ENCODE peak calls at places on chromosome 11, in four cellular contexts. N is stomach, J is foreskin fibroblast, M is GM10248. T is an unnamed sample.

GRCh38 chr11:68859123-68859522 is 17.4 kb upstream of the CPT1A start:
- DNase-seq in J (no peak), M (no peak), N (no peak), T (no peak)

GRCh38 chr11:3796796-3797328 is 492 bp downstream of the NUP98 start:
- DNase-seq in M (no peak), N (no peak), J (no peak), T (no peak)

GRCh38 chr11:104163100-104164027 is 583 bp downstream of the PDGFD start:
- DNase-seq in J (peak), N (peak), M (peak), T (no peak)

GRCh38 chr11:122202951-122203456 is 87.0 kb upstream of the BLID start:
- DNase-seq in N (peak), J (peak), M (peak), T (peak)

GRCh38 chr11:63667993-63668392 is 3.2 kb downstream of the ATL3 start:
- DNase-seq in M (no peak), J (peak), N (no peak), T (no peak)

GRCh38 chr11:76623171-76623883 is 47.2 kb downstream of the LRRC32 start:
- DNase-seq in N (no peak), M (no peak), J (peak), T (no peak)

GRCh38 chr11:10002221-10002620 is 291.8 kb downstream of the SBF2 start:
- DNase-seq in N (no peak), M (no peak), J (no peak), T (no peak)

GRCh38 chr11:26778000-26778757 is 56.3 kb upstream of the SLC5A12 start:
- DNase-seq in N (no peak), J (peak), M (no peak), T (no peak)

GRCh38 chr11:83265331-83265730 is 20.8 kb downstream of the CCDC90B start:
- DNase-seq in N (no peak), M (no peak), J (no peak), T (no peak)

GRCh38 chr11:3835100-3835485 is 5.7 kb downstream of the RHOG start:
- DNase-seq in N (no peak), M (no peak), J (no peak), T (no peak)

GRCh38 chr11:61091373-61092279 is 10.7 kb upstream of the CD5 start:
- DNase-seq in N (no peak), J (no peak), M (peak), T (no peak)

GRCh38 chr11:95152878-95153856 is 63.5 kb downstream of the ENDOD1 start:
- DNase-seq in J (no peak), M (no peak), N (no peak), T (no peak)

GRCh38 chr11:2156416-2157182 is 4.4 kb downstream of the INS start:
- DNase-seq in N (peak), J (peak), M (peak), T (peak)

GRCh38 chr11:35247428-35247827 is 108.5 kb downstream of the CD44 start:
- DNase-seq in M (no peak), J (no peak), N (peak), T (no peak)

GRCh38 chr11:1604711-1605110 is 3.6 kb downstream of the KRTAP5-3 start:
- DNase-seq in J (no peak), N (no peak), M (no peak), T (no peak)

GRCh38 chr11:2209900-2210321 is 38.3 kb upstream of the TH start:
- DNase-seq in M (no peak), J (no peak), N (no peak), T (peak)

GRCh38 chr11:134468081-134468668 is 56.1 kb upstream of the B3GAT1 start:
- DNase-seq in J (no peak), N (no peak), M (no peak), T (no peak)

GRCh38 chr11:72770799-72771198 is 18.6 kb upstream of the ARAP1 start:
- DNase-seq in M (no peak), N (no peak), J (no peak), T (no peak)

GRCh38 chr11:76279038-76279437 is 72.7 kb upstream of the WNT11 start:
- DNase-seq in J (no peak), N (no peak), M (no peak), T (no peak)

GRCh38 chr11:44945639-44946038 is 5.0 kb downstream of the TP53I11 start:
- DNase-seq in N (no peak), M (no peak), J (no peak), T (no peak)

GRCh38 chr11:36557991-36558390 is 9.8 kb upstream of the RAG1 start:
- DNase-seq in M (no peak), N (no peak), J (no peak), T (no peak)

GRCh38 chr11:2942872-2943710 is 13.9 kb upstream of the PHLDA2 start:
- DNase-seq in M (no peak), J (no peak), N (no peak), T (no peak)

GRCh38 chr11:2988361-2988762 is 3.8 kb downstream of the NAP1L4 start:
- DNase-seq in J (no peak), N (no peak), M (no peak), T (no peak)

GRCh38 chr11:35852056-35852455 is 91.8 kb upstream of the LDLRAD3 start:
- DNase-seq in N (no peak), M (no peak), J (no peak), T (no peak)

GRCh38 chr11:130189492-130190210 is 30.1 kb downstream of the ST14 start:
- DNase-seq in M (no peak), N (no peak), J (no peak), T (no peak)

GRCh38 chr11:81237139-81237538 is 1496.5 kb downstream of the FAM181B start:
- DNase-seq in N (no peak), J (no peak), M (no peak), T (no peak)

GRCh38 chr11:38791346-38791961 is 2193.4 kb upstream of the RAG2 start:
- DNase-seq in J (peak), N (no peak), M (peak), T (no peak)

GRCh38 chr11:125935629-125936199 is 10.1 kb upstream of the VSIG10L2 start:
- DNase-seq in M (no peak), N (peak), J (no peak), T (no peak)

GRCh38 chr11:134741453-134742227 is 329.6 kb upstream of the B3GAT1 start:
- DNase-seq in N (no peak), M (no peak), J (no peak), T (no peak)

GRCh38 chr11:105713696-105714095 is 103.8 kb downstream of the GRIA4 start:
- DNase-seq in N (no peak), J (no peak), M (no peak), T (no peak)

GRCh38 chr11:80593981-80594380 is 1153.2 kb upstream of the TENM4 start:
- DNase-seq in J (no peak), M (no peak), N (no peak), T (no peak)

GRCh38 chr11:62600367-62601113 is 1.1 kb downstream of the MTA2 start:
- DNase-seq in J (no peak), N (no peak), M (no peak), T (peak)

DNA sequence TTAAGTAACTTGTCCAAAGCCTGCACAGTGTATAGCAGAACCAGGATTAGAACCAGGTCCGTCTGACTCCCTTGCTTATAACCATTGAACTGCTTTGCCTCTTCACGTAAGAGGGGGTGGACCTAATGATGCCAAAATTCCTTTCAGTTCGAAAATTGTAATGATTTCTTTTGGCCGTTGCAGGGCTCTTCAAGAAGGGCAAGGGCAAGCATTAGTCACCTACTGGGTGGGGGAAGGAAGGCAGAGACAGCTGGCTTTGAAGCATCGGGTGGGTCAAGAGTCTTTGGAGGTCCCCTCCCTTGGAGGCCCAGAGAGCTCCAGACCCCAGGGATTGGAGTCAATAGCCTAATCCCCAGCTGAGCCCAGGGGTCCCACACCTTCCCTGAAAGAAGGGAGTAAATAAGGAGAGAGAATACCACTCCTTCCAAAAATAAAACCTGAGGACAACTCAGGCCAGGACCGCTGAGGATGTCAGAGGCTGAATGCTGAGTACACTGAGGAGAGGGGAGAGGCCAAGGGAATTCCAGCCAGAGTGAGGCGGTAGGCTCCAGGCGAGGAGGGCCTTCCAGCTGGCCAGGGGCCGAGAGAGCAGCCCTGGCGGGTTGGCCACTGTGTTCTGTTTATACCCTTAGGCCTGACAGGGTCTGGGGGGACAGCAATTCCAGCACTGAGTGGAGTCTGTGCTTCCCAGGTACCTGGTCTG is 14.1 kb downstream of the CREB3L1 start:
- DNase-seq in J (peak), M (no peak), N (peak), T (no peak)
- TF ChIP-seq CTCF in J (peak), M (no peak), N (no peak), T (no peak)

GRCh38 chr11:121153472-121153871 is 52.4 kb downstream of the TECTA start:
- DNase-seq in M (no peak), J (no peak), N (no peak), T (no peak)
- TF ChIP-seq CTCF in M (no peak), J (no peak), N (no peak), T (no peak)

GRCh38 chr11:33857924-33858323 is 34.0 kb downstream of the LMO2 start:
- DNase-seq in J (peak), M (peak), N (peak), T (peak)
- TF ChIP-seq CTCF in J (peak), M (peak), N (no peak), T (peak)

GRCh38 chr11:131491503-131491902 is 121.1 kb downstream of the NTM start:
- DNase-seq in N (no peak), M (no peak), J (peak), T (no peak)
- TF ChIP-seq CTCF in N (no peak), M (no peak), J (no peak), T (no peak)

GRCh38 chr11:32438346-32438882 is 3.1 kb upstream of the WT1 start:
- DNase-seq in M (no peak), J (no peak), N (no peak), T (no peak)

GRCh38 chr11:32435947-32436750 is 810 bp upstream of the WT1 start:
- DNase-seq in N (no peak), M (no peak), J (no peak), T (peak)

GRCh38 chr11:32438883-32439487 is 3.6 kb upstream of the WT1 start:
- DNase-seq in J (no peak), M (no peak), N (no peak), T (no peak)

GRCh38 chr11:32436751-32437405 is 1.5 kb upstream of the WT1 start:
- DNase-seq in M (no peak), J (no peak), N (no peak), T (peak)

DNA sequence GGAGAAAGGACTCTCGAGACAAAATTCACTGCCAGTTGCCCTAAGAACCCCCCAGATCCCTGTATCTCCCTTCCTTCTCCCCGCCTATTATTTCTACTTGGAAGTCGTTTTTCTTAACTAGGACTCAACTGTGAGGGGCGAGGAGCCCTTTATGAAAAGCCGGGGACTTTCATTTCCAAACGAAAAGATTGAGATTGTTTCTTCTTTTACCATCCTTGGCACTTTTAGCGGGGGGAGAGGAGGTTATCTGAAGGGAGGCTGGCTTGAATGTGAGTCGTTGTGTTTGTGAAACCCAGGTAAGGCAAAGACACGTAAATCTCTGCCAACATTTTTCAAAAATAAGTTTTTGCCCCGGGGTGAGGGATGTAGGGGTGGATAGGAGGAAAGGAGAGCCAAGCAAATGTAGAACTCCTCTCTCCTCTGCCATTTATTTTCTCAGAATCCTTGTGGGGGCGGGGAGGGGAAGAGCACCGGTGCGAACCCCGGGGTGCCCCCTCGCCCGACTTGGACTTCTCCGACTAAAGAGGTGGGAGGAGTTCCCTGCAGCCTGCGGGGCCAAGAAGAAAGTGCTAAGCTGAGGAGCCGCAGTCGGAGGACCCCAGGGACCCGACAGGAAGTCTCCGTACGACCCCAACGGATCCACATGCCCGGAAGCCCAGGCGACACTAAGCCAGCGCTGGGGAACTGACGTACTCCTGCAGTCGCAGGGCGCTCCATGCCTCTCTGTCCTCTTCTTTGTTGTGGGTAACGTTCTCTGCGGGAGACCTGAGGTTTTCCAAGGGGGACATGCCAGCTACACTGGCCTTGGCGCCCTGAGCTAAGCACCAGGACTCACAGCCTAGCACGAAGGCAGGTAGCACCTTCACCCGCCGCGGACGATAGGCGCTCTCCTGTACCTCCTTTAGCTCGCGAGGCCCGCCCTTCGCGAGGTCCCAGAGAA is 2.3 kb upstream of the WT1 start:
- DNase-seq in M (no peak), N (no peak), J (no peak), T (no peak)
- TF ChIP-seq CTCF in M (no peak), N (no peak), J (no peak), T (no peak)

T was measured in mesothelial cell of epicardium.